ENCODE peak calls at places on chromosome 12, in eight cellular contexts. G, C, T, O, P, U, S and J are unnamed samples.

GRCh38 chr12:112393328-112393727 is 11.1 kb upstream of the HECTD4 start:
- DNase-seq in S (no peak), G (no peak), P (no peak), C (no peak), T (no peak), U (no peak), O (no peak), J (no peak)

GRCh38 chr12:94488449-94488848 is 28.8 kb upstream of the CEP83 start:
- DNase-seq in O (no peak), U (no peak), G (peak), P (no peak), S (peak), T (no peak), C (no peak), J (no peak)

GRCh38 chr12:114673169-114673833 is 10.7 kb downstream of the TBX3 start:
- DNase-seq in G (no peak), P (no peak), O (no peak), S (no peak), T (no peak), U (no peak), C (no peak), J (no peak)

GRCh38 chr12:99099786-99100185 is 454.7 kb downstream of the APAF1 start:
- DNase-seq in S (no peak), T (no peak), C (no peak), G (no peak), P (no peak), U (no peak), O (no peak), J (no peak)

GRCh38 chr12:106416273-106416672 is 58.7 kb downstream of the POLR3B start:
- DNase-seq in P (no peak), T (no peak), O (no peak), U (no peak), G (no peak), S (no peak), C (no peak), J (no peak)

GRCh38 chr12:122064034-122064777 is 14.3 kb upstream of the MLXIP start:
- DNase-seq in O (peak), G (peak), U (no peak), T (peak), S (peak), P (no peak), C (peak), J (peak)

GRCh38 chr12:22935090-22935489 is 310.1 kb downstream of the ETNK1 start:
- DNase-seq in S (no peak), T (no peak), U (no peak), P (no peak), G (no peak), O (no peak), C (no peak), J (no peak)

GRCh38 chr12:101839324-101840283 is 8.8 kb upstream of the GNPTAB start:
- DNase-seq in U (no peak), T (peak), C (no peak), O (peak), S (peak), G (no peak), P (peak), J (no peak)

GRCh38 chr12:109572506-109572845 is 828 bp downstream of the MMAB start:
- DNase-seq in C (no peak), P (no peak), S (no peak), U (no peak), T (no peak), G (no peak), O (no peak), J (no peak)

GRCh38 chr12:4530982-4531586 is 7.6 kb upstream of the RAD51AP1 start:
- DNase-seq in P (no peak), O (no peak), T (no peak), G (no peak), C (no peak), S (no peak), U (no peak), J (no peak)

GRCh38 chr12:77847665-77848431 is 17.2 kb downstream of the NAV3 start:
- DNase-seq in O (no peak), S (peak), C (peak), T (no peak), P (no peak), U (no peak), G (peak), J (no peak)

GRCh38 chr12:30643366-30643765 is 52.3 kb downstream of the IPO8 start:
- DNase-seq in G (no peak), C (no peak), O (no peak), P (no peak), S (no peak), T (no peak), U (no peak), J (no peak)

GRCh38 chr12:96205909-96206308 is 11.7 kb downstream of the ELK3 start:
- DNase-seq in P (no peak), S (no peak), O (no peak), T (no peak), C (no peak), U (no peak), G (no peak), J (no peak)

GRCh38 chr12:94733727-94734126 is 83.4 kb upstream of the TMCC3 start:
- DNase-seq in G (no peak), S (no peak), P (no peak), U (no peak), C (no peak), O (no peak), T (no peak), J (no peak)

GRCh38 chr12:32455607-32456063 is 56.3 kb downstream of the FGD4 start:
- DNase-seq in P (no peak), S (peak), C (peak), U (no peak), O (peak), T (no peak), G (no peak), J (no peak)

GRCh38 chr12:57244306-57244696 is 6.7 kb downstream of the STAC3 start:
- DNase-seq in U (no peak), O (no peak), C (no peak), S (no peak), P (no peak), T (no peak), G (no peak), J (no peak)

GRCh38 chr12:107322063-107322462 is 228.7 kb upstream of the CRY1 start:
- DNase-seq in T (no peak), U (no peak), P (no peak), C (no peak), G (no peak), O (no peak), S (no peak), J (no peak)

GRCh38 chr12:109872-110271 is 43.3 kb downstream of the IQSEC3 start:
- DNase-seq in C (no peak), O (no peak), T (no peak), P (no peak), U (no peak), G (no peak), S (no peak), J (no peak)

GRCh38 chr12:31494455-31494854 is 96.5 kb downstream of the DENND5B start:
- DNase-seq in U (no peak), P (no peak), O (no peak), G (no peak), S (no peak), C (no peak), T (no peak), J (no peak)

GRCh38 chr12:119179335-119180021 is 747 bp downstream of the HSPB8 start:
- DNase-seq in T (no peak), P (no peak), O (peak), C (no peak), U (peak), S (no peak), G (no peak), J (no peak)

GRCh38 chr12:31715283-31715825 is 13.5 kb downstream of the AMN1 start:
- DNase-seq in O (no peak), T (no peak), S (peak), C (peak), P (no peak), U (no peak), G (peak), J (no peak)

GRCh38 chr12:62466596-62467411 is at the start of gene MON2:
- DNase-seq in T (peak), S (peak), G (peak), O (peak), U (peak), P (peak), C (peak), J (peak)

GRCh38 chr12:79451988-79452387 is 238.8 kb downstream of the PAWR start:
- DNase-seq in T (no peak), O (no peak), G (no peak), S (no peak), U (peak), C (peak), P (no peak), J (no peak)